ENCODE peak calls at places on chromosome 3, in four cellular contexts. M is fibroblast of lung, L is lower lobe of right lung, X is heart right ventricle. I is an unnamed sample. For H3K4me1, the result is how much of the 10 kb centered on the place peaks cover.

GRCh38 chr3:38651153-38651789 is 1.8 kb upstream of the SCN5A start:
- DNase-seq in L (peak), X (peak), M (peak), I (peak)

GRCh38 chr3:33883538-33884203 is 85.2 kb downstream of the PDCD6IP start:
- DNase-seq in M (peak), L (no peak), X (no peak), I (peak)

GRCh38 chr3:112858410-112859069 is 11.9 kb upstream of the CD200R1L start:
- DNase-seq in L (no peak), M (peak), X (no peak), I (no peak)

GRCh38 chr3:62644493-62644892 is 230.7 kb downstream of the CADPS start:
- DNase-seq in X (no peak), M (no peak), L (no peak), I (no peak)

GRCh38 chr3:38474928-38475605 is 21.1 kb upstream of the EXOG start:
- DNase-seq in X (no peak), L (no peak), M (no peak), I (no peak)

GRCh38 chr3:120908803-120909601 is 997 bp downstream of the STXBP5L start:
- DNase-seq in L (no peak), X (no peak), M (no peak), I (no peak)

GRCh38 chr3:119148493-119149180 is 2.7 kb downstream of the TEX55 start:
- DNase-seq in L (no peak), X (no peak), M (peak), I (no peak)

GRCh38 chr3:128402319-128402718 is 64.4 kb downstream of the DNAJB8 start:
- DNase-seq in X (no peak), M (no peak), L (no peak), I (no peak)

GRCh38 chr3:127077068-127077467 is 94.2 kb downstream of the PLXNA1 start:
- DNase-seq in L (peak), X (no peak), M (no peak), I (no peak)

GRCh38 chr3:11335056-11335608 is 62.9 kb downstream of the ATG7 start:
- DNase-seq in L (no peak), X (no peak), M (peak), I (peak)

GRCh38 chr3:196712514-196713413 is 587 bp downstream of the PIGX start:
- DNase-seq in X (peak), L (peak), M (peak), I (no peak)

GRCh38 chr3:57952208-57952631 is 56.0 kb upstream of the FLNB start:
- DNase-seq in L (no peak), X (peak), M (peak), I (no peak)

GRCh38 chr3:82824491-82824890 is 1063.0 kb upstream of the GBE1 start:
- DNase-seq in M (peak), X (no peak), L (no peak), I (no peak)

GRCh38 chr3:138781012-138781470 is 53.7 kb downstream of the PIK3CB start:
- DNase-seq in M (no peak), L (no peak), X (no peak), I (peak)

GRCh38 chr3:63576826-63577225 is 75.6 kb upstream of the SNTN start:
- DNase-seq in L (no peak), X (no peak), M (no peak), I (no peak)

GRCh38 chr3:33115024-33115768 is 1.4 kb downstream of the CRTAP start:
- DNase-seq in L (peak), M (peak), X (peak), I (no peak)

GRCh38 chr3:153599685-153600084 is 437.7 kb downstream of the RAP2B start:
- DNase-seq in X (no peak), L (no peak), M (peak), I (no peak)

GRCh38 chr3:38554127-38554827 is 58.1 kb downstream of the EXOG start:
- DNase-seq in L (no peak), M (no peak), X (no peak), I (no peak)

GRCh38 chr3:180036678-180037455 is at the start of gene PEX5L:
- DNase-seq in X (peak), L (peak), M (peak), I (peak)

GRCh38 chr3:13532085-13532484 is 16.8 kb upstream of the FBLN2 start:
- DNase-seq in M (no peak), L (no peak), X (no peak), I (no peak)

GRCh38 chr3:108420926-108421325 is 89.5 kb downstream of the MYH15 start:
- DNase-seq in M (peak), X (no peak), L (no peak), I (no peak)

GRCh38 chr3:186360779-186361178 is 1.3 kb downstream of the DGKG start:
- DNase-seq in M (no peak), X (peak), L (peak), I (no peak)

GRCh38 chr3:119310052-119310451 is 15.9 kb downstream of the ARHGAP31 start:
- DNase-seq in X (no peak), M (peak), L (no peak), I (no peak)

GRCh38 chr3:71185733-71186455 is 397.6 kb downstream of the FOXP1 start:
- DNase-seq in X (no peak), L (no peak), M (peak), I (no peak)

GRCh38 chr3:108202080-108202479 is 20.1 kb downstream of the IFT57 start:
- DNase-seq in M (peak), L (no peak), X (no peak), I (no peak)

GRCh38 chr3:50612234-50612972 is 829 bp upstream of the CISH start:
- DNase-seq in M (no peak), L (no peak), X (no peak), I (peak)

GRCh38 chr3:48244462-48244861 is 3.6 kb downstream of the ZNF589 start:
- DNase-seq in X (no peak), M (no peak), L (no peak), I (no peak)

GRCh38 chr3:189324538-189325138 is 152.9 kb downstream of the TPRG1 start:
- DNase-seq in X (no peak), L (peak), M (peak), I (peak)

GRCh38 chr3:195154793-195155535 is 116.0 kb downstream of the XXYLT1 start:
- DNase-seq in M (peak), L (peak), X (peak), I (no peak)

GRCh38 chr3:107643038-107643883 is 120.5 kb downstream of the BBX start:
- DNase-seq in M (no peak), X (no peak), L (no peak), I (no peak)

GRCh38 chr3:19267040-19267439 is 118.7 kb downstream of the KCNH8 start:
- DNase-seq in L (no peak), X (no peak), M (no peak), I (no peak)

DNA sequence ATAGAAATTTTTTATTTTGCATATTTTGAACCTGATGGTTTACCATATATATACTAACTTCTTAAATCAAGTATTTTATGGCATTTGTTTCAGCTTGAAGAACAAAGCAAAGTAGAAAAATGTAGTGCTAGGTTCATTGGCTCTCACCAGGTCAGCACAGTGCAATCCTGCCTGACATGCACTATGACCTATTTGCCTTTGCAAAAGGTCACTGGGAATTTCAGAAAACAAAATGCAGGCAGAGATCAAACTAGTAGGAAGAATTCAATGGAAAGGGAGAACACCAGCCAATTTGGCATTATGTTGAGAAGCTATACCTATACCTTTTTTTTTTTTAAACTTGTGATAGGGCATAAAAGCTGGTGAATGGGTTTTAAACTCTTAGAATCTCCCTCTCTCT is 329.8 kb upstream of the SGO1 start:
- DNase-seq in M (no peak), X (no peak), L (no peak), I (no peak)
- H3K4me1 ChIP-seq in M (under half), X (under half), L (under half), I (under half)

GRCh38 chr3:133745108-133745507 is 1.1 kb upstream of the TF start:
- DNase-seq in M (no peak), L (no peak), X (no peak), I (no peak)

GRCh38 chr3:133745981-133746721 is at the start of gene TF:
- DNase-seq in M (peak), L (no peak), X (peak), I (no peak)

GRCh38 chr3:133744241-133744640 is 2.0 kb upstream of the TF start:
- DNase-seq in L (no peak), X (no peak), M (no peak), I (no peak)

GRCh38 chr3:133746722-133747086 is 511 bp downstream of the TF start:
- DNase-seq in M (no peak), X (no peak), L (no peak), I (no peak)

DNA sequence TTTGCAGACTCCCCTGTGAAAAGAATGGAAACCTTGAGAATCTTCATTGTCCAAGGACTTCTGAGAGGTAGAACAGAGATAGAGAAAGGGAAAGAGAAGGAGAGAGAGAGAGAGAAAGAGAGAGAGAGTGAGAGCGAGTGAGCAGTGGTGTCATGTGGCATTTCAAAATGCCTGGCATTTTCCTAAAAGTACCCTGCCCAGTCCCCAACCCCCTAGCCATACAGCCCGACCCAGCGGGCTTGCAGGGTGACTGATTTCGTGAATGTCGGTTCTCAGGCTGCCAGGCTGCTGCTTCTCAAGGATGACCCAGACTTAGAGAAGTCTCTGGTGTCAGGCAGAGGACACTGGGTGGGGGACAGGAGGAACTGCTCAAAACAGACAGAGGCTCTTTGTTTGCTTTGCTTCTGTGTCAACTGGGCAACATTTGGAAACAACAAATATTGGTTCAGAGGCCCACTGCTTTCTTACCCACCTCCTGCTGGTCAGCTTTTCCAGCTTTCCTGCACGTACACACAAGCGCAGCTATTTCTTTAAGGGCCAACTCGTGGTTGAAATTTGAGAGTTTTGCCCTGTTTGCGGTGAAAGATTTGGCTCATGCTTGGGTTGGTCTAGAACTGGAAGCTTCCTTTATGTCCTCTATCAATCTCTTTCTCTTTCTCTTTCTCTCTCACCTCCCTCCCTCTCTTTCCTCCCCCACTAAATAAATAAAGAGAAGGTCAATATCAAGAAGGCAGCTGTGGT is 3.7 kb upstream of the TF start:
- DNase-seq in X (no peak), L (no peak), M (peak), I (no peak)
- H3K27ac ChIP-seq in X (no peak), L (no peak), M (no peak), I (no peak)

GRCh38 chr3:192490720-192491119 is 236.6 kb downstream of the FGF12 start:
- DNase-seq in L (no peak), X (no peak), M (no peak), I (no peak)

GRCh38 chr3:192489579-192489978 is 237.8 kb downstream of the FGF12 start:
- DNase-seq in X (no peak), M (no peak), L (no peak), I (no peak)

GRCh38 chr3:192496951-192497350 is 230.4 kb downstream of the FGF12 start:
- DNase-seq in L (no peak), M (no peak), X (no peak), I (no peak)

GRCh38 chr3:192494176-192494575 is 233.2 kb downstream of the FGF12 start:
- DNase-seq in M (no peak), L (no peak), X (no peak), I (no peak)
- H3K4me1 ChIP-seq in M (under half), L (under half), X (under half), I (under half)

DNA sequence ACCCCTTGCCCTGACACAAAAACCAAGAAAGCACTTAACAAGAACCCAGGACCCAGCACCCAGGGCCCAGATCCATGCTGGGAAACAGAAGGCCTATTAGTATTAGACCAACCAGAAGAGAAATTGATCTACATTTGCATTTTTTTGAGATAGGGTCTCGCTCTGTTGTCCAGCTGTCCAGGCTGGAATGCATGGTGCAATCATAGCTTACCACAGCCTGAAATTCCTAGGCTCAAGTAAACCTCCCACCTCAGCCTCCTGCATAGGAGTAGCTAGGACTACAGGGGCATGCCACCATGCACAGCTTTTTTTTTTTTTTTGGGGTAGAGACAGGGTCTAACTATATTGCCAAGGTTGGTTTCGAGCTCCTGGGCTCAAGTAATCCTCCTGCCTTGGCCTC is 26.4 kb downstream of the CCDC12 start:
- DNase-seq in M (no peak), X (no peak), L (no peak), I (no peak)
- H3K27ac ChIP-seq in M (no peak), X (peak), L (peak), I (peak)

DNA sequence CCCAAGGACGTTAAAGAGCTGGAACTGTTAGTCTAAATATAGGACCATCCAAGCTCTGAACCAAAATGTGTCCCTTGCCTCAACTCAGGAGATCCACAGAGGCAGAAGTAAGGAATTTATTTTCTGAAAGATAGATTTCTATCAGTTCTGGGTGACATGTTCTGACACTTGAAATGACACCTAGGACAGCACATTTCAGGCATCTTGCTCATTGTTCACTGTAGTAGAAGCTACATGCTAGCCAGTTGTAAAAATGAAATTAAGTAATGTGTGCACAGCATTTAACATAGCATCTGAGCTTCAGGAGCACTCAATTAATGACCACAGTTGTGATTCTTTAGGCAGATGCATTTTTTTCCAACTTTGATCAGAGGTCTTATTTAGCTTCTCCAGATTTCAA is 567 bp downstream of the CCR2 start:
- DNase-seq in L (no peak), X (no peak), M (no peak), I (no peak)
- H3K4me1 ChIP-seq in L (under half), X (under half), M (under half), I (under half)

GRCh38 chr3:111480091-111480490 is 61.9 kb upstream of the CD96 start:
- DNase-seq in L (no peak), M (no peak), X (no peak), I (no peak)

GRCh38 chr3:111481551-111481950 is 60.4 kb upstream of the CD96 start:
- DNase-seq in L (no peak), M (peak), X (no peak), I (no peak)

GRCh38 chr3:111485086-111485485 is 56.9 kb upstream of the CD96 start:
- DNase-seq in M (no peak), L (no peak), X (no peak), I (no peak)

GRCh38 chr3:111482611-111483010 is 59.4 kb upstream of the CD96 start:
- DNase-seq in M (no peak), L (no peak), X (no peak), I (no peak)

DNA sequence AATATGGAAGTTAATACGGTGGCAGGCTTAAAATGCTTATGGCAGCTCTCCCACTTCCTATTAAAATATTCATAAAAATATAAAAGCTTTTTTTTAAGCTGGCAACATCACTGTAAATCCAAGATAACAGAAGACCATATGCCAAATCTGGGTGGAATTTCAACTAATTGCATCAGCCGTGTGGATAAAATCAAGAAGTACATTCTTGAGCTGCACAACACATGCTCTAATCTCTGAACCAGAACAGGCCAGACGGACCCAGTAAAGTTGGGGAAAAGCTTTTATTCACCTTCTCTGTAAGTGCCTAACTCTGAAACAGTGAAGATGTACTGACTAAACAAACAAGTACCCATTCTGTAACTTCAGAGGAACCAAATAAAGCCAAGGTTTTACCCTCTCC is 57.3 kb upstream of the CD96 start:
- DNase-seq in M (peak), X (no peak), L (no peak), I (no peak)
- H3K27ac ChIP-seq in M (no peak), X (no peak), L (no peak), I (no peak)

GRCh38 chr3:171383206-171384018 is 76.8 kb downstream of the TNIK start:
- DNase-seq in X (no peak), M (peak), L (no peak), I (no peak)

GRCh38 chr3:171380084-171380483 is 80.1 kb downstream of the TNIK start:
- DNase-seq in X (no peak), M (no peak), L (no peak), I (no peak)

GRCh38 chr3:171379281-171379680 is 80.9 kb downstream of the TNIK start:
- DNase-seq in X (no peak), M (peak), L (no peak), I (no peak)

GRCh38 chr3:171378586-171378985 is 81.6 kb downstream of the TNIK start:
- DNase-seq in X (no peak), M (no peak), L (no peak), I (no peak)

GRCh38 chr3:171380711-171381435 is 79.3 kb downstream of the TNIK start:
- DNase-seq in M (no peak), L (no peak), X (no peak), I (no peak)
- H3K4me1 ChIP-seq in M (under half), L (under half), X (half or more), I (under half)

GRCh38 chr3:133441867-133442270 is 42.0 kb downstream of the BFSP2 start:
- DNase-seq in X (no peak), M (no peak), L (no peak), I (no peak)
- H3K27ac ChIP-seq in X (no peak), M (no peak), L (no peak), I (no peak)

GRCh38 chr3:17027344-17027743 is 142.6 kb downstream of the PLCL2 start:
- DNase-seq in X (no peak), M (no peak), L (no peak), I (no peak)

GRCh38 chr3:17030438-17030837 is 145.7 kb downstream of the PLCL2 start:
- DNase-seq in M (no peak), L (no peak), X (no peak), I (no peak)

GRCh38 chr3:17025594-17026139 is 140.9 kb downstream of the PLCL2 start:
- DNase-seq in X (no peak), M (no peak), L (no peak), I (no peak)

GRCh38 chr3:17030956-17031652 is 146.3 kb downstream of the PLCL2 start:
- DNase-seq in L (no peak), X (no peak), M (no peak), I (no peak)

DNA sequence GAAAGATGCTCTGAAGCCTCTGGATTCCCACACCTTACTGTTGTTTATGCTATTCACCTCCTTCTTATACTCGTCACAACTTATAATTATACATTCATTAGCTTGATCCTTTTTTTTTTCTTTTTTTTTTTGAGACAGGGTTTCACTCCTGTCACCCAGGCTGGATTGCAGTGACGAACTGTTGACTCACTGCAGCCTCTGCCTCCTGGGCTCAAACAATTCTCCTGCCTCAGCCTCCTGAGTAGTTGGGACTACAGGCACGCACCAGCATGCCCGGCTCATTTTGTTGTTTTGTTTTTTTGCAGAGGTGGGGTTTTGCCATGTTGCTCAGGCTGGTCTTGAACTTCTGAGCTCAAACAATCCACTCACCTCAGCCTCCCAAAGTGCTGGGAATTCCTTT is 143.6 kb downstream of the PLCL2 start:
- DNase-seq in X (no peak), M (no peak), L (no peak), I (no peak)
- H3K4me1 ChIP-seq in X (under half), M (under half), L (under half), I (under half)